ENCODE peak calls at places on chromosomes 5 and 9, in four cellular contexts. J is K562, F is HepG2, R is GM12878. Y is an unnamed sample.

GRCh38 chr5:1211701-1212100 is 10.3 kb downstream of the SLC6A19 start:
- DNase-seq in R (no peak), F (no peak), J (no peak), Y (no peak)

GRCh38 chr5:135332519-135333150 is 66.4 kb downstream of the MACROH2A1 start:
- DNase-seq in R (no peak), F (peak), J (peak), Y (peak)

GRCh38 chr5:138018844-138019243 is 14.0 kb downstream of the FAM13B start:
- DNase-seq in F (peak), J (no peak), R (no peak), Y (no peak)

GRCh38 chr5:139658928-139659667 is 10.9 kb downstream of the CXXC5 start:
- DNase-seq in R (no peak), F (no peak), J (no peak), Y (peak)

GRCh38 chr9:38622083-38622674 is 1.8 kb upstream of the ANKRD18A start:
- DNase-seq in J (no peak), F (peak), R (no peak), Y (no peak)

GRCh38 chr5:151126199-151126645 is 31.4 kb downstream of the ANXA6 start:
- DNase-seq in F (peak), J (peak), R (peak), Y (peak)

GRCh38 chr5:891117-891836 is 1.3 kb downstream of the BRD9 start:
- DNase-seq in J (peak), F (peak), R (no peak), Y (no peak)

GRCh38 chr5:42854795-42855194 is 43.1 kb upstream of the SELENOP start:
- DNase-seq in J (no peak), F (peak), R (no peak), Y (no peak)

GRCh38 chr5:74641778-74642542 is 1.4 kb upstream of the ENC1 start:
- DNase-seq in R (no peak), F (peak), J (no peak), Y (peak)

GRCh38 chr5:74639538-74640449 is 734 bp downstream of the ENC1 start:
- DNase-seq in F (no peak), J (no peak), R (no peak), Y (peak)

GRCh38 chr5:74638776-74639537 is 1.6 kb downstream of the ENC1 start:
- DNase-seq in J (no peak), R (peak), F (no peak), Y (peak)

GRCh38 chr5:74641014-74641777 is 668 bp upstream of the ENC1 start:
- DNase-seq in J (peak), R (no peak), F (peak), Y (peak)

DNA sequence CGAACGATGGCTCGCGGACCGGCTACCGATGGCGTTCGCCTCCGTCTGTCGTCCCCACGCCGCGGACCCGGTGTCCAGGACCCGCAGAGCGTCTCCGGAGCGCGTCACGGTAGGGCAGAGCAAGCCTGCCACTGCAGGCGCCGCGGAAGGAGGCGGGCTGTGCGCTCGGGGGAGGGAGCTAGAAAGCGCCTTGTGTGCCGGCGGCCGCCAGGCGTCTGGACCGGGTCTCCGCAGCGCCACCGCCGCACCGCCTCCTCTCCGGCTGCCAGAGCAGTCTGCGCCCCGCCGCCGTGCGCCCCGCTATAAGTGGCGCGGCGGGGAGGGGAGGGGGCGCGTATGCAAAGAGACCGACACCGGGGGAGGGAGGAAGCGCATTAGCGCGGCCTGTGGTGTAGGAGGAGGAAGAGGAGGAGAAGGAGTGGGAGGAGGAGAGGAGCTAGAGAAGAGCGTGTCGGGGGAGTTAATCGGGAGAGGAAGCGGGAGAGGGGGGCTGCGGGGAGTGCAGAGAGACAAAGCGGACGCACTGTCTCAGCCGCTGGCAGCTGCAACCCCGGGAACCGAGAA is at the start of gene ENC1:
- DNase-seq in J (peak), R (no peak), F (peak), Y (peak)
- TF ChIP-seq EZH2 in J (no peak), R (no peak), F (no peak), Y (no peak)

GRCh38 chr9:131264231-131264630 is 12.1 kb downstream of the FAM78A start:
- DNase-seq in J (peak), R (no peak), F (no peak), Y (no peak)

GRCh38 chr9:131263701-131264100 is 12.6 kb downstream of the FAM78A start:
- DNase-seq in J (peak), F (no peak), R (no peak), Y (no peak)

GRCh38 chr9:131270171-131271015 is 5.9 kb downstream of the FAM78A start:
- DNase-seq in J (peak), R (no peak), F (no peak), Y (peak)

GRCh38 chr9:131262327-131263032 is 13.8 kb downstream of the FAM78A start:
- DNase-seq in F (no peak), J (no peak), R (no peak), Y (no peak)

DNA sequence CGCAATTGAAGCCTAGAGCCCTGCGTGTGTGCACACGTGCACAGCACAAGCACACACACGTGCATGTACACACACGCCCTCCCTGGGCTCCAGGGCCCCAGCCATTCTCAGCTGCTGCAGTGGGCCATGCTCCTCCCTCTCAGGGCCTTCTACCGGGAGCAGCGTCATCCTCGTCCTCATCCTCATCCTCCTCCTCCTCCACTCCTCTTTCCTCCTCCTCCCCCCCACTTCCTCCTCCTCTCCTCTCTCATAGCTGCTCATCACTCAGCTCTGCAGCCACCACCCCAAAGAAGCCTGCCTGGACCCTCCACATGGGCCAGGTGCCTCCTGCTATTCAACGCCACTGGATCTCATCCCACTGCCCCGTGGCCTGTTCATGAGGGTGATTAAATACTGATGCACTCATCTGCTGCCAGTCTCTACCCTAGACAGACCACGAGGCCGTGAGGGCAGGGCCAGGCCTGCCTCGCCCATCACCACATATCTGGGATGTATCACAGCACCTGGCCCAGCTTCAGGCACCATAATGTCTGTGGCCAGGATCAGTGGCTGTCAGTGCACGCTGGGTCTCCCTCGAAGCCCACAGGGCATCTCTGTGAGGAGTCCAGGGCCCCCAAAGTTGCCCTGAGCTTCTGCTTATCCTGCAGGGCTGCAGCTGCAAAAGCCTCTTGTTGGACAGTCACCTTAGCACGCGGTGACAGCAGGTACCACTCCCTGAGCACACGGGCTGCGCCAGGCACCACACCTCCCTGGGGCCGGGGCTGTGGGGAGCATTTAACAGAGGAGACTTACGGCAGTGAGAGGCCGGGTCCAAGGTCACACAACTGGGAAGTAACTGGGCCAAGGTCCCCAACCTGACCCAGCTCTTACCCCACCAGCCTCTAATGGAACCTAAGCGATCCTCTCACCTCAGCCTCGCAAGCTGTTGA is 9.7 kb downstream of the FAM78A start:
- DNase-seq in F (no peak), R (no peak), J (peak), Y (no peak)
- TF ChIP-seq MYC in F (no peak), R (no peak), J (no peak), Y (no peak)

GRCh38 chr9:89153618-89154017 is 25.0 kb downstream of the SHC3 start:
- DNase-seq in F (no peak), J (no peak), R (no peak), Y (peak)
- H2AFZ ChIP-seq in F (no peak), J (no peak), R (no peak), Y (peak)

GRCh38 chr5:83472508-83473343 is 1.2 kb downstream of the VCAN start:
- DNase-seq in J (peak), R (no peak), F (no peak), Y (no peak)
- TF ChIP-seq EZH2 in J (no peak), R (no peak), F (no peak), Y (peak)

DNA sequence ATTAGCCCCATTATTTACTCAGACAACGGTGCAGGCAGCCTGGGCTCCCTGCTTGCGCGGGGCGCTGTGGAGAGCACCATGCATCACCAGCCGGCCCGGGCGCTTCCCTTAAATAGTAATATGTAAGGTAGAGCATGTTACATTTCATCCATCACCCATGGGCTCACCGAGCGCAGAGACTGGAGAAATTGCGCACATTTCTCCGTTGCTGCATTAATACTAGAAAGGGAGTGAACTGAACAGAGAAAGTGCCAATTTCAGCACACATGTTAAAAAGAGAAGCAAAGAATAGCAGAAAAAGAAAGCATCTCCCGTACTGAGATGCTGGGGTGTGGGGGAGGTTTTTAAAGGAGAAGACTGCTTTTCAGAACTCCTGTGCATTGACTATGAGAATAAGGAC is 400.3 kb downstream of the ZSWIM6 start:
- DNase-seq in J (no peak), F (no peak), R (no peak), Y (no peak)
- TF ChIP-seq MYC in J (no peak), F (no peak), R (no peak), Y (no peak)